ENCODE peak calls at places on chromosomes 5 and 9, in four cellular contexts. F is lung, I is uterus, Z is hepatocyte. J is an unnamed sample.

GRCh38 chr5:147981074-147981473 is 74.7 kb upstream of the C5orf46 start:
- DNase-seq in F (no peak), I (no peak), Z (no peak), J (no peak)

GRCh38 chr5:97165726-97166125 is 17.3 kb downstream of the RIOK2 start:
- DNase-seq in F (no peak), I (no peak), Z (peak; percentile 40), J (no peak)

GRCh38 chr9:83047839-83048775 is 14.8 kb downstream of the RASEF start:
- DNase-seq in F (peak; percentile 67), I (peak; percentile 16), Z (no peak), J (no peak)

GRCh38 chr9:76369583-76369982 is 24.6 kb downstream of the RFK start:
- DNase-seq in F (peak; percentile 39), I (no peak), Z (peak; percentile 56), J (no peak)

GRCh38 chr5:68251804-68252648 is 36.5 kb downstream of the PIK3R1 start:
- DNase-seq in F (no peak), I (peak; percentile 74), Z (peak; percentile 32), J (no peak)

GRCh38 chr5:9653811-9654210 is 23.7 kb upstream of the TAS2R1 start:
- DNase-seq in F (no peak), I (no peak), Z (peak; percentile 76), J (no peak)

GRCh38 chr9:85516976-85517637 is 224.6 kb downstream of the AGTPBP1 start:
- DNase-seq in F (no peak), I (no peak), Z (no peak), J (no peak)

GRCh38 chr9:74800226-74800625 is 87.5 kb downstream of the TRPM6 start:
- DNase-seq in F (no peak), I (no peak), Z (no peak), J (no peak)

GRCh38 chr5:125065114-125065513 is 318.7 kb upstream of the ZNF608 start:
- DNase-seq in F (no peak), I (no peak), Z (no peak), J (no peak)

GRCh38 chr9:121285835-121286687 is 18.1 kb downstream of the GSN start:
- DNase-seq in F (no peak), I (peak; percentile 67), Z (peak; percentile 65), J (no peak)

GRCh38 chr9:110356639-110357038 is 19.0 kb upstream of the TXNDC8 start:
- DNase-seq in F (no peak), I (no peak), Z (no peak), J (no peak)

GRCh38 chr5:177354256-177354655 is 2.8 kb upstream of the LMAN2 start:
- DNase-seq in F (no peak), I (no peak), Z (no peak), J (no peak)

GRCh38 chr9:132486706-132487350 is 76.8 kb downstream of the CFAP77 start:
- DNase-seq in F (no peak), I (no peak), Z (no peak), J (peak; percentile 32)

GRCh38 chr9:130129425-130130061 is 42.7 kb upstream of the NCS1 start:
- DNase-seq in F (no peak), I (no peak), Z (no peak), J (no peak)

GRCh38 chr5:129271309-129271708 is 176.8 kb downstream of the ISOC1 start:
- DNase-seq in F (no peak), I (no peak), Z (peak; percentile 10), J (no peak)

GRCh38 chr5:169826618-169827017 is 153.7 kb downstream of the INSYN2B start:
- DNase-seq in F (no peak), I (no peak), Z (no peak), J (no peak)

GRCh38 chr5:172107606-172108005 is 80.4 kb downstream of the STK10 start:
- DNase-seq in F (no peak), I (no peak), Z (no peak), J (no peak)
- H3K4me1 ChIP-seq in F (peaks cover 15% of the 10 kb centered on the region), I (no peaks in the 10 kb centered on the region), Z (peaks cover 29% of the 10 kb centered on the region), J (peaks cover 45% of the 10 kb centered on the region)

GRCh38 chr9:6006968-6007769 is 8.3 kb downstream of the RANBP6 start:
- DNase-seq in F (peak; percentile 92), I (peak; percentile 75), Z (peak; percentile 92), J (peak; percentile 93)
- TF ChIP-seq CTCF in F (no peak), I (no peak), Z (no peak), J (no peak)

DNA sequence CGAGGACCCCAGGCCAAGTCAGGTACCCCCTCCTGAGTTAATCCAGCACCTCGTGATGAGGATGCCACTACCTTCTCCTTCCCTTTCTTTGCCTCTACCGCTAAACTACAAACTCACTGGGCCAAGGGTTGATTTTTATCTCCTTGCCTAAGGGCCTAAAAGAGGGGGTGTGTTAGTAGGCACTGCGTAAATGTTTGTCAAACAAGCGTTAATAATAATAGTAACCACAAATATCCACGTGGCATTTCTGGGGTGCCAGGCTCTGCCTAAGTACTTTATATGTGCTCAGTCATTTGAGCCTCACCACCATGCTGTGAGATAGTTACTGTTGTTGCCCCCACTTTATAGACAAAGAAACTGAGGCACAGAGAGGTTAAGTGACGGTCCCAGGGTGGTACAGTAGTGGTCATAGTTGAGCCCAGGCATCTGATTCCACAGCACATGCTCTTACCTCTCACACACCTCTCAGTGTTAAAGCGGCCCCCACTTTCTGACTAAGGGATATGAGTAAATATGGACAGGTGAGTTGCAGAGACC is 52.4 kb downstream of the ERGIC1 start:
- DNase-seq in F (no peak), I (no peak), Z (no peak), J (no peak)
- H3K4me1 ChIP-seq in F (no peaks in the 10 kb centered on the region), I (no peaks in the 10 kb centered on the region), Z (peaks cover 5% of the 10 kb centered on the region), J (no peaks in the 10 kb centered on the region)

DNA sequence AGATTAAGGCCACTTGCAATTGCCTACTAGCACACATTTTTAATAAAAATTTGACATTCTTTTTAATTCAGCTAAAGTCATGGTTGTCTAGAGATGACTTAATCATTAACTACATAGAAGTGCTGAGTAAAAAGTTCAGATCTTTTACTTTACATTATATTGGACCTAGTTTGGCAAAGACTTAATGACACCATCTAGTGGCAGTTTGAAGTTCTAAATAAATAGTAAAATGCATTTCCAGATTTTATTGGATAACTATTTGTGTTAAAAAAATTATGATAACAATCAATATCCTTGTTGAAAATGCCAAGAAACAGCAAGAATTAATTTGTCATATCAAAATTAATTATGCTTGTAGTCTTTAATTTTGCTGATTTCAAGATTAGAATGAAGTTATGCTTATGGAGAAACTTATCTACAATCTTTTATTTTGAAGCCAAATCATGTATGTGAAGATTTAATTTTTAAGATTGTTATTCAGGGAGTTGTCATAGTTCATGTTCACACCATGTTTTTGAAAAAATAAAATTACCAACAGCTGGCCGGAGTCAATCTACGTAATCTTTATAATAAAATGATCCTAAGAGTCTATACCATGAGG is 69.6 kb upstream of the PJA2 start:
- DNase-seq in F (no peak), I (no peak), Z (peak; percentile 30), J (no peak)
- TF ChIP-seq CTCF in F (no peak), I (no peak), Z (peak; percentile 67), J (peak; percentile 37)

DNA sequence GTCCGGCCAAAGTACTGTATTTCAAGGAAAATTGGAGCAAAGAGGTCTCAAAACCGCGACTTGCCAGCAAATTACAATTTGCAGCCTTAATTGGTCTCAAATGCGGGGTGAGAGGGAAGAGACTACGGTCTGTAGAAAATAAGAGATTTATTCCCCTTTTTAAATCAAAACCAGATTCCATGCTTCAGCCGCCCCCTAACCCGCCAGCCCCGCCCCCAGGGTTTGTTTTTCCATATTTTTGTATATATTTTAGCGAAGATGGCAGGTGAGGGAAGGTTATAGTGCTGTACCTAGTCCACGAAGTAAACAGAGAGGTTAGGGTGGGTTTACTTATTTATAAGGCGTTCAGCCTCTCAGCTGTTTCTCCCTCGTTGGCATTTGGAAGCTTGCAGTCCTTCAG is 999 bp upstream of the SMARCA2 start:
- DNase-seq in F (no peak), I (no peak), Z (no peak), J (no peak)
- H3K4me1 ChIP-seq in F (peaks cover 11% of the 10 kb centered on the region), I (peaks cover 4% of the 10 kb centered on the region), Z (peaks cover 16% of the 10 kb centered on the region), J (peaks cover 14% of the 10 kb centered on the region)

J was measured in CD8-positive, alpha-beta T cell.